ENCODE peak calls at places on chromosomes 16 and 17, in six cellular contexts. One of them, this sample, is unnamed.
A peak's percentile ranks its signal among the peaks of the same experiment; 100 is the strongest.

GRCh38 chr16:27239906-27240655 is 28.5 kb downstream of the NSMCE1 start:
- DNase-seq in kidney: peak; percentile 61
- DNase-seq in pancreas: no peak
- DNase-seq in heart right ventricle: no peak
- DNase-seq in uterus: no peak
- DNase-seq in colonic mucosa: no peak
- DNase-seq in this sample: no peak

GRCh38 chr16:49617710-49618330 is 238.1 kb downstream of the ZNF423 start:
- DNase-seq in kidney: no peak
- DNase-seq in pancreas: no peak
- DNase-seq in heart right ventricle: no peak
- DNase-seq in uterus: no peak
- DNase-seq in colonic mucosa: no peak
- DNase-seq in this sample: no peak

GRCh38 chr16:85177448-85177846 is 65.2 kb upstream of the CIBAR2 start:
- DNase-seq in kidney: no peak
- DNase-seq in pancreas: no peak
- DNase-seq in heart right ventricle: no peak
- DNase-seq in uterus: no peak
- DNase-seq in colonic mucosa: no peak
- DNase-seq in this sample: no peak

GRCh38 chr16:75108792-75109731 is 7.5 kb downstream of the LDHD start:
- DNase-seq in kidney: peak; percentile 97
- DNase-seq in pancreas: peak; percentile 90
- DNase-seq in heart right ventricle: peak; percentile 84
- DNase-seq in uterus: peak; percentile 85
- DNase-seq in colonic mucosa: peak; percentile 77
- DNase-seq in this sample: no peak

GRCh38 chr16:12503201-12503600 is 300.5 kb downstream of the CPPED1 start:
- DNase-seq in kidney: no peak
- DNase-seq in pancreas: no peak
- DNase-seq in heart right ventricle: no peak
- DNase-seq in uterus: no peak
- DNase-seq in colonic mucosa: no peak
- DNase-seq in this sample: no peak

GRCh38 chr17:229130-229944 is 47.9 kb upstream of the DOC2B start:
- DNase-seq in kidney: peak; percentile 58
- DNase-seq in pancreas: peak; percentile 45
- DNase-seq in heart right ventricle: no peak
- DNase-seq in uterus: no peak
- DNase-seq in colonic mucosa: no peak
- DNase-seq in this sample: no peak

GRCh38 chr16:19967963-19968362 is 83.3 kb upstream of the GPRC5B start:
- DNase-seq in kidney: no peak
- DNase-seq in pancreas: no peak
- DNase-seq in heart right ventricle: no peak
- DNase-seq in uterus: no peak
- DNase-seq in colonic mucosa: no peak
- DNase-seq in this sample: no peak

GRCh38 chr17:7435676-7436555 is 681 bp downstream of the TMEM102 start:
- DNase-seq in kidney: no peak
- DNase-seq in pancreas: peak; percentile 72
- DNase-seq in heart right ventricle: peak; percentile 48
- DNase-seq in uterus: no peak
- DNase-seq in colonic mucosa: peak; percentile 75
- DNase-seq in this sample: no peak

GRCh38 chr16:9845661-9846361 is 336.4 kb downstream of the GRIN2A start:
- DNase-seq in kidney: no peak
- DNase-seq in pancreas: no peak
- DNase-seq in heart right ventricle: no peak
- DNase-seq in uterus: no peak
- DNase-seq in colonic mucosa: no peak
- DNase-seq in this sample: no peak

GRCh38 chr17:80363120-80363515 is 51.8 kb upstream of the ENDOV start:
- DNase-seq in kidney: peak; percentile 17
- DNase-seq in pancreas: no peak
- DNase-seq in heart right ventricle: no peak
- DNase-seq in uterus: peak; percentile 30
- DNase-seq in colonic mucosa: no peak
- DNase-seq in this sample: no peak

GRCh38 chr16:79429276-79430128 is 171.0 kb downstream of the MAF start:
- DNase-seq in kidney: no peak
- DNase-seq in pancreas: no peak
- DNase-seq in heart right ventricle: no peak
- DNase-seq in uterus: peak; percentile 53
- DNase-seq in colonic mucosa: no peak
- DNase-seq in this sample: no peak

GRCh38 chr16:88846088-88846487 is 10.7 kb downstream of the GALNS start:
- DNase-seq in kidney: no peak
- DNase-seq in pancreas: no peak
- DNase-seq in heart right ventricle: no peak
- DNase-seq in uterus: no peak
- DNase-seq in colonic mucosa: no peak
- DNase-seq in this sample: no peak

GRCh38 chr16:17067882-17068281 is 402.9 kb downstream of the XYLT1 start:
- DNase-seq in kidney: no peak
- DNase-seq in pancreas: no peak
- DNase-seq in heart right ventricle: no peak
- DNase-seq in uterus: no peak
- DNase-seq in colonic mucosa: no peak
- DNase-seq in this sample: no peak

DNA sequence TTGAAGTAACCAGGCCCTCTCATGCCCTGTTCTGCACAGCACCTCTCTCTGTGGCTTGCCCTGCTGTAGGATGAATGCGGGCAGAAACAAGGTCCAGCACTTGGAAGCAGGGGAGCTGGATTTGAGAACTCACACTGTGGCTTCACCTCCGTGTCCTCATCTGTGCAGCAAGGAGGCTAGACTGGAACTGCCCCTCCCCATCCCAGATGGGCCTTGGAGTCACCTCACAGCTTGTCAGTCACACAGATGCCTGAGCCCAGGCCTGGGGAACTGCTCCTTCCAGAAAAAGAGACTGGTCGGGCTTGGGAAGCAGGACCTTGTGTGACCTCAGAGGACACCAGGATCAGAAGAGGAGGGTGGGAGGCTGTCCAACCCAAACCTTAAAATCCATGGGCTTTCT is 180.8 kb downstream of the CCT6B start:
- DNase-seq in kidney: no peak
- DNase-seq in pancreas: no peak
- DNase-seq in heart right ventricle: no peak
- DNase-seq in uterus: no peak
- DNase-seq in colonic mucosa: no peak
- DNase-seq in this sample: no peak
- H3K27ac ChIP-seq in kidney: no peak overlapping the region
- H3K27ac ChIP-seq in pancreas: no peak overlapping the region
- H3K27ac ChIP-seq in heart right ventricle: no peak overlapping the region
- H3K27ac ChIP-seq in uterus: no peak overlapping the region
- H3K27ac ChIP-seq in colonic mucosa: no peak overlapping the region
- H3K27ac ChIP-seq in this sample: no peak overlapping the region

DNA sequence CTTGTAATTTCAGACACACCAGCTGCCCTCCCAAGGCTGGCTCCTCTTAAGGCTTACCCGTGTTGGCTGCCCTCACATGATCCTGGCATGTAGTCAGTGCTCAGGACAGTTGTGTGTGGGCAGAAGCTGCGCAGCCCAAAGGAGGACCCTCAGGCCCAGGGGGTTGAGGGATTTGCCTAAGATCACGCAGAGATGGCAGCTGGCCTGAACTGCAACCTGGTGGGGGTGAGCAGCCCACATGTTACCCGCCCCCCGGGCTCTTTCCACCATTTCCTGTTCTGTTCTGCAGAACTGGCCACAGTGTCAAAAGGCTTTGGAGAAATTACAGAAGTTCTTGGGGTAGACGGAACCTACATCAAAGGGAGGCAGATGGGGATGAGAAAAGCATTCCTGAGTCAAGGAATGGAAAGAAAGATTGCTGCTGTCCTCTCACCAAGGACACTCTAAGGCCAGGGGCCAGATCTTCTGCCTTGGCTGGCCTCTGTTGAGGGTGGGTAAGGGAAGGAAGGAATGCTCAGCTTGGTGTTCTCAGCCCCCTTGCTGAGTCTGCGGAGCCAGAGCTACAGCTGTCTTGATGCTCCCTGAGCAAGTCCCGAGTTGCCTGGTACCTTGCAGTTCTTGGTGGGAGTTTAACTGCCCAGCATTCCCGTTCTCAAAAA is 53.0 kb downstream of the EPN2 start:
- DNase-seq in kidney: no peak
- DNase-seq in pancreas: no peak
- DNase-seq in heart right ventricle: no peak
- DNase-seq in uterus: no peak
- DNase-seq in colonic mucosa: no peak
- DNase-seq in this sample: no peak
- H3K27ac ChIP-seq in kidney: no peak overlapping the region
- H3K27ac ChIP-seq in pancreas: no peak overlapping the region
- H3K27ac ChIP-seq in heart right ventricle: no peak overlapping the region
- H3K27ac ChIP-seq in uterus: peak overlapping the region; percentile 64
- H3K27ac ChIP-seq in colonic mucosa: no peak overlapping the region
- H3K27ac ChIP-seq in this sample: peak overlapping the region; percentile 32

GRCh38 chr17:21198411-21198810 is 15.6 kb downstream of the TMEM11 start:
- DNase-seq in kidney: no peak
- DNase-seq in pancreas: no peak
- DNase-seq in heart right ventricle: no peak
- DNase-seq in uterus: no peak
- DNase-seq in colonic mucosa: no peak
- DNase-seq in this sample: no peak

GRCh38 chr17:21201302-21201602 is 12.7 kb downstream of the TMEM11 start:
- DNase-seq in kidney: no peak
- DNase-seq in pancreas: no peak
- DNase-seq in heart right ventricle: no peak
- DNase-seq in uterus: no peak
- DNase-seq in colonic mucosa: no peak
- DNase-seq in this sample: no peak

GRCh38 chr17:21199856-21200255 is 14.1 kb downstream of the TMEM11 start:
- DNase-seq in kidney: no peak
- DNase-seq in pancreas: no peak
- DNase-seq in heart right ventricle: no peak
- DNase-seq in uterus: no peak
- DNase-seq in colonic mucosa: no peak
- DNase-seq in this sample: no peak

GRCh38 chr17:21200590-21201301 is 13.2 kb downstream of the TMEM11 start:
- DNase-seq in kidney: no peak
- DNase-seq in pancreas: no peak
- DNase-seq in heart right ventricle: no peak
- DNase-seq in uterus: no peak
- DNase-seq in colonic mucosa: no peak
- DNase-seq in this sample: no peak

GRCh38 chr17:21199311-21199710 is 14.7 kb downstream of the TMEM11 start:
- DNase-seq in kidney: no peak
- DNase-seq in pancreas: no peak
- DNase-seq in heart right ventricle: no peak
- DNase-seq in uterus: no peak
- DNase-seq in colonic mucosa: no peak
- DNase-seq in this sample: no peak
- H3K27ac ChIP-seq in kidney: no peak overlapping the region
- H3K27ac ChIP-seq in pancreas: no peak overlapping the region
- H3K27ac ChIP-seq in heart right ventricle: no peak overlapping the region
- H3K27ac ChIP-seq in uterus: no peak overlapping the region
- H3K27ac ChIP-seq in colonic mucosa: no peak overlapping the region
- H3K27ac ChIP-seq in this sample: no peak overlapping the region

DNA sequence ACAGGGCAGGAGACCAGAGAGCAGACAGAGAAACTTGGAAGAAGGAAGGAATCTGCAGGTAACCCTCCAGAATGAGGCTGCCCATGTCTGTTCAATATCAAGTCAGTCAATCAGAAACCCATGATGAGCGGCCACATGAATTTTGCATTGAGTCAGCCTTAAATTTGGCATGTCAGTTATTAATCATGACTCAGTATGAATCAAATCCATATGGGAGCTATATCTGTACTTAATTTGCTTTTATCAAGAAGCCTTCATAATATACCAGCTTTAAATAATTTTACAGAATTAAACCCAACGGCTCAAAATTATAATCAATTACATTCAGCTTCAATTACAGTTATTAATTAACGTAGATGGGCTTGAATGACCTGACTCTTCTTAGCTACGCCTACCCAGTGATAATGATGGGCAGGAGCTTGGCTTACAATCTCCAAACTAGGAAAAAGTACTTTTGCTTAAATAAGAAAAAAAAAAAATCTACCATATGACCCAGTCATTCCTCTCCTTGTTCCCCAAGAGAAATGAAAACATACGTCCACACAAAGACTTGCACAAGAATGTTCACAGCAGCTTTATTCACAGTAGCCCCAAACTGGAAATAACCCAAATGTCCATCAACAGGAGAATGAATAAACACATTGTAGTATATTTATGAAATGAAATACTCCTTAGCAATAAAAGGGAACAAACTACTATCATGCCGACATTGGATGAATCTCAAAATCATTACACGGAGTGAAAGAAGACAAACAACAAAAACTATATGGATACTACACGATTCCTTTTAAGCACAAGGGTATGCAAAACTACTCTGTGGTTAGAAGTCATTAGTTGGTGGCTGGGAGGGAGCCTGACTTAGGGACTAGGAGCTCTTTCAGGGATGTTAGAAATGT is 48.6 kb downstream of the SLC39A11 start:
- DNase-seq in kidney: no peak
- DNase-seq in pancreas: no peak
- DNase-seq in heart right ventricle: no peak
- DNase-seq in uterus: no peak
- DNase-seq in colonic mucosa: no peak
- DNase-seq in this sample: no peak
- H3K27ac ChIP-seq in kidney: no peak overlapping the region
- H3K27ac ChIP-seq in pancreas: no peak overlapping the region
- H3K27ac ChIP-seq in heart right ventricle: no peak overlapping the region
- H3K27ac ChIP-seq in uterus: no peak overlapping the region
- H3K27ac ChIP-seq in colonic mucosa: no peak overlapping the region
- H3K27ac ChIP-seq in this sample: peak overlapping the region; percentile 0

GRCh38 chr17:58289869-58290268 is 9.1 kb upstream of the MPO start:
- DNase-seq in kidney: no peak
- DNase-seq in pancreas: no peak
- DNase-seq in heart right ventricle: no peak
- DNase-seq in uterus: no peak
- DNase-seq in colonic mucosa: no peak
- DNase-seq in this sample: no peak

GRCh38 chr17:58294034-58294433 is 13.3 kb upstream of the MPO start:
- DNase-seq in kidney: no peak
- DNase-seq in pancreas: no peak
- DNase-seq in heart right ventricle: no peak
- DNase-seq in uterus: no peak
- DNase-seq in colonic mucosa: no peak
- DNase-seq in this sample: no peak
- H3K27ac ChIP-seq in kidney: no peak overlapping the region
- H3K27ac ChIP-seq in pancreas: no peak overlapping the region
- H3K27ac ChIP-seq in heart right ventricle: no peak overlapping the region
- H3K27ac ChIP-seq in uterus: no peak overlapping the region
- H3K27ac ChIP-seq in colonic mucosa: no peak overlapping the region
- H3K27ac ChIP-seq in this sample: no peak overlapping the region

This sample was measured in caudate nucleus.